ENCODE peak calls at places on chromosome 14, in ten cellular contexts. J, N, K, V, S, U, X, Y, P and A are unnamed samples.

GRCh38 chr14:67722293-67722692 is 20.6 kb downstream of the RDH12 start:
- DNase-seq in J (no peak), N (peak), K (no peak), V (no peak), S (peak), U (no peak), X (peak), Y (peak), P (no peak), A (no peak)

GRCh38 chr14:30221546-30221945 is 293.9 kb upstream of the PRKD1 start:
- DNase-seq in J (no peak), N (no peak), K (no peak), V (no peak), S (no peak), U (no peak), X (no peak), Y (no peak), P (no peak), A (no peak)

GRCh38 chr14:37900582-37900981 is 305.2 kb downstream of the TTC6 start:
- DNase-seq in J (no peak), N (no peak), K (no peak), V (peak), S (no peak), U (no peak), X (no peak), Y (no peak), P (no peak), A (no peak)

GRCh38 chr14:55000381-55000780 is 26.5 kb downstream of the WDHD1 start:
- DNase-seq in J (no peak), N (no peak), K (no peak), V (no peak), S (peak), U (no peak), X (no peak), Y (no peak), P (no peak), A (no peak)

GRCh38 chr14:39034481-39035296 is 68.3 kb downstream of the SEC23A start:
- DNase-seq in J (no peak), N (no peak), K (no peak), V (peak), S (peak), U (no peak), X (no peak), Y (peak), P (no peak), A (no peak)

GRCh38 chr14:44316647-44317432 is 190.2 kb downstream of the FSCB start:
- DNase-seq in J (peak), N (no peak), K (no peak), V (peak), S (peak), U (no peak), X (no peak), Y (no peak), P (no peak), A (peak)

GRCh38 chr14:106877527-106877926 is 1351.1 kb downstream of the TMEM121 start:
- DNase-seq in J (no peak), N (no peak), K (no peak), V (no peak), S (no peak), U (no peak), X (no peak), Y (no peak), P (no peak), A (no peak)

GRCh38 chr14:50106178-50106577 is 10.2 kb downstream of the VCPKMT start:
- DNase-seq in J (no peak), N (no peak), K (no peak), V (no peak), S (no peak), U (no peak), X (no peak), Y (no peak), P (no peak), A (no peak)

GRCh38 chr14:96253140-96253539 is 2.9 kb upstream of the BDKRB1 start:
- DNase-seq in J (no peak), N (no peak), K (no peak), V (peak), S (peak), U (no peak), X (no peak), Y (no peak), P (no peak), A (no peak)